ENCODE peak calls at places on chromosomes 6 and 20, in eight cellular contexts. N is testis, W is transverse colon, M is adrenal gland, K is heart left ventricle, I is NB4, V is A549, D is body of pancreas. S is an unnamed sample.

GRCh38 chr6:53230775-53231467 is 82.3 kb upstream of the GCM1 start:
- DNase-seq in W (no peak), V (no peak), M (no peak), D (no peak), I (no peak), K (no peak), N (no peak), S (no peak)

GRCh38 chr6:17866876-17867444 is 120.5 kb downstream of the KIF13A start:
- DNase-seq in V (no peak), M (no peak), W (no peak), K (no peak), N (no peak), D (no peak), I (no peak), S (no peak)

GRCh38 chr6:149864578-149865535 is 698 bp upstream of the LRP11 start:
- DNase-seq in K (no peak), M (peak; percentile 49), W (no peak), D (peak; percentile 68), N (peak; percentile 61), I (peak; percentile 74), V (peak; percentile 52), S (no peak)

GRCh38 chr6:123208111-123208510 is 212.1 kb downstream of the CLVS2 start:
- DNase-seq in N (no peak), V (no peak), K (no peak), D (no peak), I (no peak), M (no peak), W (no peak), S (no peak)

GRCh38 chr20:50292324-50293243 is 102.0 kb downstream of the CEBPB start:
- DNase-seq in M (peak; percentile 93), K (peak; percentile 97), D (peak; percentile 93), N (peak; percentile 91), I (peak; percentile 86), W (peak; percentile 83), V (peak; percentile 88), S (peak; percentile 95)

GRCh38 chr6:35729349-35729678 is 7.5 kb upstream of the ARMC12 start:
- DNase-seq in V (no peak), I (no peak), N (no peak), K (no peak), W (no peak), D (no peak), M (no peak), S (no peak)

GRCh38 chr20:20210943-20211273 is 157.0 kb upstream of the INSM1 start:
- DNase-seq in V (no peak), N (no peak), D (no peak), K (no peak), W (peak; percentile 51), I (no peak), M (no peak), S (no peak)

GRCh38 chr6:12136905-12137304 is 124.8 kb downstream of the HIVEP1 start:
- DNase-seq in I (no peak), D (no peak), M (no peak), V (no peak), N (no peak), K (no peak), W (no peak), S (no peak)

GRCh38 chr20:46043556-46043955 is 14.5 kb downstream of the SLC12A5 start:
- DNase-seq in V (no peak), K (no peak), D (no peak), I (no peak), N (no peak), W (no peak), M (no peak), S (no peak)

GRCh38 chr20:38635721-38636285 is 34.2 kb downstream of the ARHGAP40 start:
- DNase-seq in M (no peak), I (peak; percentile 43), D (no peak), K (no peak), N (no peak), V (no peak), W (no peak), S (no peak)

GRCh38 chr20:14761903-14762302 is 424.5 kb upstream of the FLRT3 start:
- DNase-seq in K (no peak), W (no peak), D (no peak), M (no peak), I (no peak), V (no peak), N (no peak), S (no peak)

GRCh38 chr20:52017669-52018317 is 173.8 kb downstream of the ZFP64 start:
- DNase-seq in N (no peak), K (no peak), I (no peak), V (no peak), W (no peak), M (no peak), D (no peak), S (no peak)

GRCh38 chr6:4942673-4943009 is 61.2 kb downstream of the RPP40 start:
- DNase-seq in K (no peak), I (no peak), M (no peak), V (no peak), W (no peak), N (no peak), D (no peak), S (no peak)

GRCh38 chr20:22466447-22467171 is 117.8 kb downstream of the FOXA2 start:
- DNase-seq in N (no peak), D (no peak), M (no peak), V (no peak), K (no peak), I (no peak), W (no peak), S (no peak)

GRCh38 chr6:150765457-150765764 is 100.1 kb upstream of the MTHFD1L start:
- DNase-seq in N (no peak), W (no peak), D (no peak), M (no peak), I (no peak), V (no peak), K (no peak), S (no peak)

GRCh38 chr20:46592580-46593362 is 42.3 kb upstream of the OCSTAMP start:
- DNase-seq in I (peak; percentile 26), W (no peak), M (no peak), K (no peak), D (no peak), N (no peak), V (no peak), S (no peak)

GRCh38 chr6:169589699-169590257 is 112.1 kb downstream of the WDR27 start:
- DNase-seq in I (no peak), K (no peak), V (no peak), N (no peak), D (no peak), W (no peak), M (no peak), S (no peak)

GRCh38 chr6:77561768-77562314 is 91.0 kb upstream of the MEI4 start:
- DNase-seq in V (no peak), W (no peak), N (no peak), K (no peak), I (no peak), M (no peak), D (no peak), S (no peak)

DNA sequence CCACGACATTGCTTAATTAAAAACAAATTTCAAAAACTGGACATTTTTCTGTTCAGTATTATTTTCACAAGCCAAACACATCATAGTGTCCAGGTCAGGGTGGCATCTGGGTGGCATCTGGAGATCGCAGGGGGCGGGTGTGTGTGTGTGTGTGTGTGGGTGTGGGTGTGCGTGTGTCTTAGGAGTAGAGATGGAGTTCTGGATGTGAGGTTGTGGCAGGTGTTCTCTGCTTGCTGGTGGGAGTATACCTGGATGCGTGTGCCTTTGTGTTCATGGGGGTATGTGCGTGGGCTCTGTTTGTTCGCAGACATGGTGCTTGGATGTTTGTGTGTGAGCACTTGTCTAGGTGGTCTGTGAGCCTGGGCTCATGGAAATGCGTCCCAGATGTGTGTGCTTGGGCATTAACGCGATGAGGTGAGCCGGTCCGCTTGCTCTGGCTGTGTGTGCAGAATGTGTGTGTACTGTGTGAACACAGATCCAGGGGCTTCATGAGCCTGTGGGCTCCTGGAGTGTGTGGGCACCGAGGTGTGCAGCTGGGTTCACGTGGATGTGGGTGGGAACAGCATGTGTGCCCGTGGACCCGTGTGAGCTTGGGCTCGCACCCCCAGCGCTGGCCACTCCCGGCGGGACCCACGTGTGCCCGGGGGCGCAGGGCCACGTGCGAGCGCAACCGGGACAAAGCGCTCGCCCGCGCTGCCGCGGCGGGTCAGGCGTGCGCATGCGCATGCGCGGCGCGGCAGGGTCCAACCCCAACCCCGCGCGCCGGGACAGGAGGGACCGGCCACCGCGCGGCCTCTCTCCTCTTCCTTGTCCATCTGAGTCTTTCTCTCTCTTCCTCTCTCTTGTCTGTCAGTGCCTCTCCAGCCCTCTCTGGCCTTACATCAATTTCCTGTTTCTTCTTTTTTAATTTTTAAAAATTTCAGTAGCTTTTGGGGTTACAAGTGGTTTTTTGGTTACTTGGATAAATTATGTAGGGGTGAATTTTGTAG is 60.4 kb downstream of the SRC start:
- DNase-seq in W (peak; percentile 47), K (no peak), N (peak; percentile 56), V (peak; percentile 59), M (peak; percentile 41), D (peak; percentile 19), I (peak; percentile 72), S (no peak)
- TF ChIP-seq POLR2A in W (no peak), K (no peak), N (no peak), V (peak; percentile 40), M (no peak), D (no peak), I (peak; percentile 64), S (no peak)

DNA sequence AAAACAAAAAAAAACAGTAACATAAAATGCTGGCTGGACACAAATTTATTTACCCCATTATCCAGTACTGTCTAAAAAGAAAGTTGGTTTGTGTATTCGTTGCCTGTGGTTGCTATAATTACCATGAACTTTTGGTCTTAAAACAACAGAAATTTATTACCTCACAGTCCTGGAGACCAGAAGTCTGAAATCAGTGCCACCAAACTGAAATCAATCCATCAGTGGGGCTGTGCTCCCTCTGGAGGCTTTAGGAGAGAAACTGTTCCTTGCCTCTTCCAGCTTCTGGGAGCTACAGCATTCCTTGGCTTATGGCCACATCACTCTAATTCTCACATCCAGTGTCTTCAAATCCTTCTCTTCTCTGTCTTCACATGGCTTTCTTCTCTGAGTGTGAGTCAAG is 79.4 kb downstream of the SNX5 start:
- DNase-seq in I (no peak), D (no peak), K (no peak), V (no peak), W (no peak), N (no peak), M (no peak), S (no peak)
- TF ChIP-seq CTCF in I (no peak), D (no peak), K (no peak), V (no peak), W (peak; percentile 19), N (no peak), M (no peak), S (no peak)

DNA sequence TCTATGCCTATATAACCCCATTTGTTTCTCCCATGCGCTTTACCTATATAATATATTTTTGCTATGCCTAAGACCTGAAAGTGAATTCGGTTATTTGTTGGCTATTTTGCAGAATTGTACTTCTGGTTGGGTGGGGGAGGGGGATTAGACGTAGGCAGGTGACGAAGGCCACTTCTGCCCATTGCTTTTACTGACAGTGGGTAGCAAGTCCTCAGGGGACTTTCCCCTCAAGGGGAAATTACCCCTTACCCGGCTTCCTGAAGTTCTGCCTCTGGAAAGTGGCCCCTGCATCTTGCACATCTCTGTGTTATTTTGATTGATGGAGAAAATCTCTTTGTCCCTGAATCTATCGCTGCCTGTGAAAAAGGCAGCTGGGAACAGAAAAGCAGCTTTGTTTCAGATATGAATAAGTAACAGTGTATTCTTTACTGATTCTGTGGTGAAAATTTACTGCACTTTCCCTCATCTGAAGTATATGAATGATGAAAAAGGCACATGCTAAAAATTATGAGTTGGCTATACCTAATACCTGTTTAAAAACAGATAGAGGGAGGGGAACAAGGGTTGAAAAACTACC is 133.9 kb downstream of the UTRN start:
- DNase-seq in I (no peak), K (no peak), M (no peak), N (peak; percentile 29), V (no peak), W (no peak), D (no peak), S (no peak)
- TF ChIP-seq POLR2A in I (no peak), K (no peak), M (no peak), N (no peak), V (no peak), W (no peak), D (no peak), S (no peak)

GRCh38 chr6:105775095-105775494 is 311.0 kb upstream of the PRDM1 start:
- DNase-seq in W (no peak), N (no peak), D (no peak), M (no peak), I (no peak), K (no peak), V (no peak), S (no peak)
- TF ChIP-seq CTCF in W (no peak), N (no peak), D (no peak), M (no peak), I (no peak), K (no peak), V (no peak), S (no peak)

S was measured in suprapubic skin.